ENCODE peak calls at places on chromosomes 16 and 17, in seven cellular contexts. C, A, G, W, M, P and F are unnamed samples.

GRCh38 chr17:7612294-7612640 is 2.4 kb downstream of the FXR2 start:
- DNase-seq in G (peak), C (no peak), P (no peak), A (no peak), M (no peak), W (no peak), F (no peak)

GRCh38 chr16:49592507-49593422 is 219.2 kb downstream of the C16orf78 start:
- DNase-seq in P (peak), G (peak), A (peak), W (peak), C (peak), M (no peak), F (peak)

GRCh38 chr17:17780941-17781590 is 55.7 kb downstream of the SREBF1 start:
- DNase-seq in C (no peak), W (peak), G (peak), M (no peak), P (peak), A (peak), F (no peak)

GRCh38 chr17:74368341-74369152 is 1.2 kb downstream of the GPR142 start:
- DNase-seq in P (peak), C (peak), W (peak), M (peak), G (peak), A (peak), F (peak)

GRCh38 chr17:57993471-57994365 is 5.7 kb upstream of the VEZF1 start:
- DNase-seq in C (peak), W (no peak), A (no peak), P (no peak), M (no peak), G (no peak), F (no peak)

GRCh38 chr17:74008196-74008595 is 195.3 kb upstream of the RPL38 start:
- DNase-seq in C (peak), P (no peak), W (no peak), G (no peak), M (no peak), A (peak), F (no peak)

GRCh38 chr16:68272501-68273209 is 8.3 kb downstream of the SLC7A6 start:
- DNase-seq in M (no peak), P (no peak), C (peak), A (no peak), W (no peak), G (no peak), F (no peak)

GRCh38 chr17:70022175-70022574 is 52.9 kb upstream of the KCNJ16 start:
- DNase-seq in G (no peak), A (no peak), P (no peak), M (no peak), W (peak), C (no peak), F (no peak)

GRCh38 chr16:87931504-87931903 is 4.8 kb downstream of the CA5A start:
- DNase-seq in A (peak), C (no peak), W (no peak), P (peak), M (no peak), G (peak), F (no peak)

GRCh38 chr16:66658143-66658859 is 38.2 kb downstream of the CMTM4 start:
- DNase-seq in C (no peak), W (no peak), M (no peak), A (no peak), G (no peak), P (no peak), F (no peak)

GRCh38 chr16:23695756-23696155 is 17.1 kb downstream of the PLK1 start:
- DNase-seq in M (no peak), W (no peak), P (no peak), G (no peak), C (no peak), A (no peak), F (no peak)

GRCh38 chr17:19313066-19313745 is 49.3 kb downstream of the B9D1 start:
- DNase-seq in A (no peak), P (no peak), W (no peak), C (no peak), G (no peak), M (no peak), F (no peak)

GRCh38 chr16:88659160-88659559 is 3.7 kb downstream of the MVD start:
- DNase-seq in A (no peak), C (no peak), P (no peak), M (no peak), W (no peak), G (no peak), F (no peak)

GRCh38 chr17:36899250-36900129 is 37.8 kb upstream of the LHX1 start:
- DNase-seq in C (no peak), G (no peak), A (peak), W (no peak), M (no peak), P (no peak), F (no peak)

GRCh38 chr17:34452769-34453168 is 89.7 kb upstream of the CCL1 start:
- DNase-seq in W (peak), A (no peak), P (peak), G (no peak), C (no peak), M (no peak), F (no peak)

GRCh38 chr17:1907818-1908698 is 78.3 kb downstream of the RPA1 start:
- DNase-seq in C (peak), P (peak), G (peak), A (no peak), M (no peak), W (peak), F (no peak)

GRCh38 chr17:39653662-39654331 is 11.4 kb upstream of the TCAP start:
- DNase-seq in G (peak), W (peak), M (peak), P (peak), C (peak), A (peak), F (peak)

GRCh38 chr16:85383836-85384825 is 229.0 kb upstream of the GSE1 start:
- DNase-seq in P (no peak), A (no peak), M (peak), C (no peak), W (no peak), G (no peak), F (no peak)

GRCh38 chr17:45852535-45853297 is 8.0 kb downstream of the SPPL2C start:
- DNase-seq in W (peak), A (peak), C (peak), P (peak), M (peak), G (peak), F (peak)

GRCh38 chr17:27793168-27793905 is 7.0 kb downstream of the NOS2 start:
- DNase-seq in M (no peak), G (no peak), A (peak), P (no peak), W (no peak), C (no peak), F (no peak)

DNA sequence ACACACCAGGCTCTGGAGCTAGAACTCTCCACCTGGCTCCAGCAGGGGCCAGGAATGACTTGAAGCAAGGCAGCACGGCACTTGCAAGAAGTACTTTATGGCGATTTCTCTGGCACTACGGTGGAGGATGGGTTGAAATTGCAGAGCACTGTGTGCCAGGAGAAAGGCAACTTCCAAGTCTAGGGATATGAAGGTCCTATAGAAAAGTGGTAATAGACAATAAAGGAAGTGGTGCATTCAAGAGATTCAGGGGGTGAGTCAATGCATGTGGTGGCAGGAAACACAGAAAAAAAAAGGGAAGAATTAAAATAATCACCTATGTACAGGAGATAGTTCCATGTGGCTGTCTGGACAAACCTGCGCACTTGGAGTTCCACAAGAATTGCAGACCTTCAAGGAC is 240.3 kb upstream of the DYNLRB2 start:
- DNase-seq in W (no peak), M (no peak), A (no peak), P (no peak), C (no peak), G (no peak), F (no peak)
- H3K4me3 ChIP-seq in W (no peak), M (no peak), A (no peak), P (no peak), C (no peak), G (no peak), F (no peak)

DNA sequence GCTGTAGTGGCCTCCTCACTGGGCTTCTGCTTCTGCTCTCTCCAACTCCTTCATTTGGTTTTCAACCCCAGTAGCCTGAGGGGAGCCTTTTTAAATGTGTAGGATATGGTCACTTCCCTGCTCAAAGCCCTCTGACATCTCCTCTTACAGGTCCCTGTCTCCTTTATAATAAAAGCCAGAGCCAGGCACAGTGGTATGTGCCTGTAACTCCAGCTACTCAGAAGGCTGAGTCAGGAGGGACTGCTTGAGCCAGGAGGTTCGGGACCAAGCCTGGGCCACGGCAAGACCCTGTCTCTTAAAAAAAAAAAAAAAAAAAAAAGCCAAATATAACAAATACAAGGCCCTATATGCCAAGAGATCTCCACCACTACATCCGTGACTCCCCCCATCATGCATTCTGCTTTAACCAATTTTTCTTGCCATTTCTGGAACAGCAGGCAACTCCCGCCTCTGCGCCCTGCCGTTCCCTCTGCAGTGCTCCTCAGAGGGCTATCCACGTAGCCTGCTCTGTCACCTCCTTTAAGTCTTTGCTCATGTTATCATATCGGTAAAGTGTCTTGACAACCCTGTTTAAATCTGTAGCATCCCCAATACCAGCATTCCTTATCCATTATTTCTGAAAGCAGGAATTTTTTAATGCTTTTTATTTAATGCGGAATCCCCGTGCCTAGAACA is 9.4 kb downstream of the ZNF771 start:
- DNase-seq in W (no peak), M (no peak), C (no peak), G (no peak), A (no peak), P (no peak), F (no peak)
- H3K4me3 ChIP-seq in W (peak), M (peak), C (peak), G (peak), A (no peak), P (peak), F (peak)

GRCh38 chr16:14303182-14303618 is 232.1 kb downstream of the MRTFB start:
- DNase-seq in P (peak), A (no peak), M (no peak), C (no peak), W (peak), G (peak), F (no peak)
- H3K4me3 ChIP-seq in P (peak), A (peak), M (peak), C (peak), W (peak), G (peak), F (peak)

DNA sequence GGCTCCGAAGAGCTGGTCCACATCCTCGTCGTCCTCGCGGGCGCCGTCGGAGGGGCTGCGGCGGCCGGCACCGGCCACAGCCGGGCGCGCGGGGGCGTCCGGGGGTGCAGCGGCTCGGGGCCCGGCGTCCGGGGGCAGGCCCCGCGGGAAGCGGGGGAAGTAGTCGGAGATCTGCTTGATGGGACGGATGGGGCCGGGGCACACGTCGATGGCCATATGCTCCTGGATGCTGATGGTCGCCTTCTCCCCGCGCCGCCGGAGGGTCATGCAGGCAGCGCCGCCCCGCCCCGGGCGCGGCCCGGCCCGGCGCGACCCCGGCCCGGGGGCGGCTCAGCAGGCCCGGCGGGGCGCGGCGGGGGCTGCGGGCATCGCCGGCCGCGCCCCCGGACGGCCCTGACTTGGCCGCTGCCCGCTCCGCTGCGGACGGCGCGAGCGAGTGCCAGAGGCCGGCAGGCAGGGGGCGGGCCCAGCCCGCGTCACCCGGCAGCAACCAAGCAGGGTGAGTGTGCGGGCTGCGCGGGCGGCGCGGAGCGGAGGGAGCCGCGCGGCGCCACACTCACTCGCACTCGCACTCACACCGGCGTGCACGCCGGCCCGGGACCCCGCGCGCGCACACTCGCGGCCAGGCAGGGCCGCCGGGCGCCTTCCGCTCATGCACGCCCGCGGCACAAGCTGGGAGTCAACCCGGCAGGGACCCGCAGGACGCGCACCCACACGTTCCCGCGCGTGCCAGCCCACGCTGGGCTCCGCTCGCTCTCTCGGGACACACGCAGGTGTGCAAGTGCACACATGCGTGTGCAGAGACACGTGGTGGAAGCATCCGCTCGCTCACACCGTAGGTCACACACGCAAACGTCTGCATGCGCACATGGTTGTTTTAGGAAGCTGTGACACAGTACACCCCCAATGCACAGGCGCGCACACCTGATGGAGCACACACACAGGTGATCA is at the start of gene DOC2B:
- DNase-seq in A (peak), M (peak), G (peak), P (peak), W (no peak), C (no peak), F (no peak)
- H3K4me3 ChIP-seq in A (no peak), M (peak), G (no peak), P (no peak), W (no peak), C (no peak), F (no peak)